ENCODE peak calls at places on chromosomes 13 and 19, in ten cellular contexts. S, X, N, J, G, D, E, I, C and P are unnamed samples.

GRCh38 chr13:33817513-33817842 is 471 bp upstream of the RFC3 start:
- DNase-seq in I (no peak), D (no peak), C (no peak), E (no peak), N (no peak), J (no peak), S (no peak), G (no peak), X (no peak), P (no peak)

GRCh38 chr13:31913459-31913858 is 118.1 kb upstream of the FRY start:
- DNase-seq in J (no peak), G (no peak), N (peak; percentile 34), C (no peak), E (no peak), X (no peak), S (no peak), D (peak; percentile 25), I (no peak), P (no peak)

GRCh38 chr13:28218679-28219078 is 80.3 kb downstream of the PAN3 start:
- DNase-seq in I (no peak), G (no peak), D (no peak), E (no peak), X (no peak), C (no peak), J (no peak), N (no peak), S (no peak), P (no peak)

GRCh38 chr19:47350599-47350998 is 1.5 kb downstream of the DHX34 start:
- DNase-seq in E (no peak), C (no peak), S (no peak), X (no peak), G (no peak), D (no peak), N (no peak), J (no peak), I (no peak), P (no peak)

GRCh38 chr13:49354719-49355118 is 89.1 kb downstream of the CAB39L start:
- DNase-seq in C (no peak), E (no peak), N (no peak), X (no peak), I (no peak), S (no peak), G (no peak), D (no peak), J (no peak), P (no peak)

GRCh38 chr13:99206226-99206625 is 5.6 kb downstream of the UBAC2 start:
- DNase-seq in E (no peak), X (no peak), I (no peak), C (no peak), S (no peak), D (no peak), G (no peak), N (no peak), J (no peak), P (no peak)

GRCh38 chr13:85261757-85262346 is 537.4 kb downstream of the SLITRK6 start:
- DNase-seq in X (no peak), J (no peak), C (no peak), I (no peak), D (no peak), S (peak; percentile 49), N (no peak), G (no peak), E (no peak), P (no peak)

GRCh38 chr13:74305876-74306275 is 171.7 kb upstream of the KLF12 start:
- DNase-seq in I (no peak), J (no peak), E (no peak), G (no peak), N (no peak), C (no peak), S (peak; percentile 47), X (no peak), D (no peak), P (no peak)

GRCh38 chr13:111625526-111626315 is 305.3 kb downstream of the TEX29 start:
- DNase-seq in C (no peak), E (no peak), G (no peak), N (no peak), X (no peak), I (no peak), D (no peak), J (no peak), S (no peak), P (no peak)

GRCh38 chr19:19061491-19061890 is 2.3 kb upstream of the SLC25A42 start:
- DNase-seq in E (no peak), N (no peak), S (no peak), G (no peak), I (no peak), J (no peak), D (peak; percentile 28), C (no peak), X (no peak), P (no peak)

GRCh38 chr19:18194554-18195238 is 1.7 kb downstream of the MPV17L2 start:
- DNase-seq in S (peak; percentile 47), J (no peak), I (peak; percentile 60), E (no peak), C (no peak), X (no peak), N (no peak), D (no peak), G (peak; percentile 64), P (no peak)

GRCh38 chr19:33219261-33219812 is 6.3 kb downstream of the SLC7A10 start:
- DNase-seq in J (no peak), S (no peak), D (no peak), X (no peak), G (no peak), E (no peak), N (no peak), I (no peak), C (peak; percentile 20), P (no peak)

GRCh38 chr13:112204881-112205327 is 138.0 kb downstream of the SOX1 start:
- DNase-seq in I (no peak), J (no peak), C (no peak), G (no peak), X (no peak), N (no peak), D (peak; percentile 37), E (no peak), S (no peak), P (no peak)

DNA sequence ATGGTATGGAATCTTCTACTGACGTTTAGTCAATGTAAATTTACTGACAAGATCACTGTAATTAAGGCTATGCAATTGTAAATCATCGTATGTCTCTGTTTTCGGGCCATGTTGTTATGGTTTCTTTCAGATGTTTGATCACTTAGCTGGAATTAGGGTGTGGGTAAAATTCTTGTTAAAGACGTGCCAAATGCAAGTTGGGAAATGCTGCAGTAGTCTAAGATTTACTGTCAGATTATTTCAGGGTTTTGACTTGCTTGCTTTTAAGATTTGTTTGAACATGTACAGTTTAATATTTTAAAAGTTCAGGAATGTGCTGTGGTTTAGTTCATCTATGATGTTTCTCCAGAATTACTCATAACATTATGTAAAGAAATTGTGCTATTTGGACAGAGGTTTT is 10.8 kb downstream of the NDFIP2 start:
- DNase-seq in D (no peak), N (peak; percentile 79), I (no peak), X (no peak), J (peak; percentile 19), E (no peak), C (no peak), G (no peak), S (peak; percentile 96), P (peak; percentile 82)
- H3K4me3 ChIP-seq in D (no peak overlapping the region), N (no peak overlapping the region), I (no peak overlapping the region), X (no peak overlapping the region), J (no peak overlapping the region), E (no peak overlapping the region), C (no peak overlapping the region), G (no peak overlapping the region), S (peak overlapping the region; percentile 27), P (no peak overlapping the region)

GRCh38 chr19:42068361-42068755 is 1.6 kb downstream of the GRIK5 start:
- DNase-seq in N (no peak), D (no peak), S (no peak), E (no peak), G (no peak), C (no peak), I (no peak), X (no peak), J (no peak), P (no peak)
- H3K4me3 ChIP-seq in N (no peak overlapping the region), D (no peak overlapping the region), S (no peak overlapping the region), E (no peak overlapping the region), G (peak overlapping the region; percentile 39), C (peak overlapping the region; percentile 66), I (no peak overlapping the region), X (no peak overlapping the region), J (no peak overlapping the region), P (no peak overlapping the region)

GRCh38 chr13:46213242-46213641 is 1.5 kb downstream of the LRRC63 start:
- DNase-seq in X (no peak), N (no peak), J (no peak), G (no peak), S (peak; percentile 29), E (no peak), I (no peak), D (no peak), C (no peak), P (no peak)

GRCh38 chr13:46211116-46211515 is 612 bp upstream of the LRRC63 start:
- DNase-seq in C (no peak), I (peak; percentile 4), J (no peak), G (no peak), S (peak; percentile 4), E (no peak), D (no peak), N (no peak), X (peak; percentile 52), P (no peak)

GRCh38 chr13:46211521-46212351 is at the start of gene LRRC63:
- DNase-seq in E (no peak), D (peak; percentile 51), G (peak; percentile 50), I (peak; percentile 81), S (peak; percentile 46), N (no peak), J (no peak), C (peak; percentile 79), X (peak; percentile 91), P (no peak)

GRCh38 chr13:46207828-46208227 is 3.9 kb upstream of the LRRC63 start:
- DNase-seq in N (no peak), D (no peak), I (no peak), C (no peak), S (no peak), J (no peak), X (no peak), E (no peak), G (no peak), P (no peak)

DNA sequence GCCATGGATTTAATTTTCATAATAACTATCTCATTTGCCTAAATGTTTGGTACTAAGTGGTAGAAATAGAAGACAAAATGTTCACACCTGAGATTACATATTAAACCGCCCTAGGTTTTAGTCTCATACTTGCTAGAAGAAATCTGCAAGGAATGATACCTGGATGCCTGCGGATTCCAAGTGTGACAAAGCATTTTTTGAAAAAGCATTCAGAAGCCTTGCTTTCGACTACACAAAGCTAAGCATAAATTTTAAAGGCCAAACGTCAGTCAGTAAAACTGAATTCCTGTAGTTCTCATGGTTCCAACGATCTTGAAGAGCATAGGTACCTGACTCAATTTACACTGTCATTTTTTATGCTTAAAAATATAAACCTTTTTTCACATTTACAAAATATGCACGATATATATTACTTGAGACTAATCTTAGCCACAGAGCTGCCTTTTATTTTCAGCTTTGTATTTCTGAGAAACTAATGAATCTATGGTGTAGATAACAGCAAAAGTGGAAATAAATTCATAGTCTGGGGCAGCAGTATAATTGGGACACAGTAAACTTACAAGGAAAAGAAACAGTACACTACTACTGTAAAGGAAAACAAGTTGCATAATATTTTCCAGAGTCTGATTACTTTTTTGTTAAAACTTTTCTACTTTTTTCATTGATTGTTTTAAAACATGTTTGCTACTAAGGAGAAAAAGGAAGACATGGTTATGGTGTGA is 1.2 kb upstream of the LRRC63 start:
- DNase-seq in C (no peak), I (no peak), X (no peak), S (no peak), D (no peak), E (no peak), J (no peak), G (no peak), N (no peak), P (no peak)
- H3K4me3 ChIP-seq in C (no peak overlapping the region), I (no peak overlapping the region), X (peak overlapping the region; percentile 73), S (no peak overlapping the region), D (no peak overlapping the region), E (peak overlapping the region; percentile 72), J (no peak overlapping the region), G (peak overlapping the region; percentile 35), N (no peak overlapping the region), P (no peak overlapping the region)

GRCh38 chr13:30622551-30622950 is 4.8 kb downstream of the USPL1 start:
- DNase-seq in E (no peak), D (no peak), C (no peak), X (no peak), S (no peak), J (no peak), G (no peak), N (no peak), I (no peak), P (no peak)
- H3K4me3 ChIP-seq in E (no peak overlapping the region), D (no peak overlapping the region), C (no peak overlapping the region), X (no peak overlapping the region), S (no peak overlapping the region), J (no peak overlapping the region), G (no peak overlapping the region), N (no peak overlapping the region), I (no peak overlapping the region), P (no peak overlapping the region)